ENCODE peak calls at places on chromosomes 16 and 17, in seven cellular contexts. D, B, I, T, A, L and N are unnamed samples. For H3K27me3, the result is how much of the 10 kb centered on the place peaks cover.

GRCh38 chr17:57142925-57143324 is 57.9 kb downstream of the AKAP1 start:
- DNase-seq in D (no peak), B (no peak), I (no peak), T (no peak), A (no peak), L (no peak), N (no peak)

GRCh38 chr17:49783051-49783715 is 5.3 kb upstream of the KAT7 start:
- DNase-seq in D (no peak), B (no peak), I (no peak), T (no peak), A (no peak), L (no peak), N (peak)

GRCh38 chr17:21268596-21269188 is 15.5 kb upstream of the NATD1 start:
- DNase-seq in D (no peak), B (no peak), I (no peak), T (no peak), A (no peak), L (no peak), N (no peak)

GRCh38 chr16:17853958-17854357 is 383.2 kb upstream of the XYLT1 start:
- DNase-seq in D (no peak), B (no peak), I (no peak), T (no peak), A (no peak), L (no peak), N (no peak)

GRCh38 chr17:42667088-42667951 is 8.2 kb downstream of the TUBG2 start:
- DNase-seq in D (peak), B (peak), I (no peak), T (peak), A (no peak), L (peak), N (no peak)

GRCh38 chr17:45436625-45437460 is 4.2 kb upstream of the ARHGAP27 start:
- DNase-seq in D (no peak), B (peak), I (no peak), T (no peak), A (no peak), L (no peak), N (peak)

GRCh38 chr16:19505600-19506303 is 16.1 kb downstream of the GDE1 start:
- DNase-seq in D (no peak), B (no peak), I (no peak), T (no peak), A (no peak), L (no peak), N (no peak)

GRCh38 chr16:16109453-16110110 is 113.7 kb downstream of the ABCC6 start:
- DNase-seq in D (no peak), B (no peak), I (no peak), T (no peak), A (no peak), L (no peak), N (no peak)

GRCh38 chr17:15384142-15384803 is 42.9 kb upstream of the TEKT3 start:
- DNase-seq in D (no peak), B (no peak), I (peak), T (peak), A (no peak), L (no peak), N (peak)

GRCh38 chr17:19003966-19004600 is 481 bp downstream of the FAM83G start:
- DNase-seq in D (peak), B (peak), I (peak), T (peak), A (peak), L (peak), N (no peak)

GRCh38 chr17:62892870-62893338 is 73.1 kb upstream of the TANC2 start:
- DNase-seq in D (peak), B (no peak), I (no peak), T (peak), A (no peak), L (peak), N (peak)

GRCh38 chr17:82332669-82333278 is 792 bp downstream of the SECTM1 start:
- DNase-seq in D (peak), B (peak), I (peak), T (peak), A (peak), L (peak), N (peak)

GRCh38 chr16:69187891-69188451 is 1.0 kb downstream of the SNTB2 start:
- DNase-seq in D (peak), B (no peak), I (no peak), T (peak), A (peak), L (peak), N (peak)

GRCh38 chr17:31571124-31571892 is 179.8 kb downstream of the RAB11FIP4 start:
- DNase-seq in D (peak), B (no peak), I (peak), T (peak), A (no peak), L (peak), N (peak)

GRCh38 chr17:75783069-75783783 is 1.4 kb upstream of the UNK start:
- DNase-seq in D (no peak), B (peak), I (no peak), T (no peak), A (peak), L (no peak), N (no peak)

GRCh38 chr16:50268352-50268751 is 2.0 kb downstream of the ADCY7 start:
- DNase-seq in D (no peak), B (no peak), I (no peak), T (no peak), A (no peak), L (no peak), N (peak)

GRCh38 chr17:79085921-79086551 is 11.4 kb downstream of the ENGASE start:
- DNase-seq in D (no peak), B (no peak), I (no peak), T (no peak), A (no peak), L (no peak), N (no peak)

GRCh38 chr16:56632160-56632847 is at the start of gene MT1M:
- DNase-seq in D (peak), B (peak), I (no peak), T (peak), A (no peak), L (peak), N (peak)

GRCh38 chr17:39099686-39100293 is 51.6 kb downstream of the PLXDC1 start:
- DNase-seq in D (no peak), B (no peak), I (peak), T (peak), A (no peak), L (no peak), N (peak)

GRCh38 chr17:57940217-57940616 is 15.0 kb downstream of the CUEDC1 start:
- DNase-seq in D (no peak), B (no peak), I (no peak), T (no peak), A (no peak), L (no peak), N (no peak)

GRCh38 chr17:57502696-57503307 is 242.3 kb downstream of the CCDC182 start:
- DNase-seq in D (no peak), B (peak), I (no peak), T (no peak), A (no peak), L (no peak), N (no peak)

GRCh38 chr17:20089795-20090547 is 80.8 kb downstream of the SPECC1 start:
- DNase-seq in D (no peak), B (no peak), I (no peak), T (no peak), A (no peak), L (no peak), N (no peak)

GRCh38 chr17:40018211-40019121 is 3.2 kb downstream of the CSF3 start:
- DNase-seq in D (no peak), B (peak), I (peak), T (no peak), A (no peak), L (peak), N (peak)

GRCh38 chr16:64641343-64641742 is 480.5 kb downstream of the CDH11 start:
- DNase-seq in D (no peak), B (no peak), I (no peak), T (no peak), A (no peak), L (no peak), N (no peak)

GRCh38 chr16:78522327-78522726 is 422.9 kb downstream of the WWOX start:
- DNase-seq in D (no peak), B (no peak), I (no peak), T (no peak), A (no peak), L (no peak), N (no peak)

GRCh38 chr17:82930043-82930923 is 90.5 kb upstream of the ZNF750 start:
- DNase-seq in D (no peak), B (no peak), I (peak), T (peak), A (no peak), L (peak), N (peak)

GRCh38 chr16:89324056-89325010 is 106.8 kb downstream of the ZNF778 start:
- DNase-seq in D (no peak), B (no peak), I (no peak), T (no peak), A (no peak), L (peak), N (peak)

GRCh38 chr16:71460246-71460645 is 1.8 kb downstream of the ZNF23 start:
- DNase-seq in D (no peak), B (no peak), I (no peak), T (no peak), A (no peak), L (no peak), N (no peak)

GRCh38 chr16:46808997-46809396 is 22.0 kb downstream of the C16orf87 start:
- DNase-seq in D (no peak), B (no peak), I (no peak), T (no peak), A (no peak), L (no peak), N (no peak)

GRCh38 chr17:81541123-81541522 is 11.0 kb downstream of the FAAP100 start:
- DNase-seq in D (no peak), B (no peak), I (no peak), T (no peak), A (no peak), L (no peak), N (no peak)

GRCh38 chr16:82776466-82777146 is 149.8 kb downstream of the CDH13 start:
- DNase-seq in D (no peak), B (no peak), I (no peak), T (no peak), A (no peak), L (no peak), N (no peak)

GRCh38 chr16:27020031-27020430 is 46.7 kb upstream of the C16orf82 start:
- DNase-seq in D (no peak), B (no peak), I (no peak), T (no peak), A (no peak), L (no peak), N (no peak)

GRCh38 chr16:48335961-48336360 is 49.3 kb downstream of the SIAH1 start:
- DNase-seq in D (no peak), B (no peak), I (no peak), T (no peak), A (no peak), L (no peak), N (no peak)

GRCh38 chr17:5286846-5287245 is 4.8 kb downstream of the RABEP1 start:
- DNase-seq in D (no peak), B (no peak), I (no peak), T (no peak), A (no peak), L (no peak), N (no peak)

DNA sequence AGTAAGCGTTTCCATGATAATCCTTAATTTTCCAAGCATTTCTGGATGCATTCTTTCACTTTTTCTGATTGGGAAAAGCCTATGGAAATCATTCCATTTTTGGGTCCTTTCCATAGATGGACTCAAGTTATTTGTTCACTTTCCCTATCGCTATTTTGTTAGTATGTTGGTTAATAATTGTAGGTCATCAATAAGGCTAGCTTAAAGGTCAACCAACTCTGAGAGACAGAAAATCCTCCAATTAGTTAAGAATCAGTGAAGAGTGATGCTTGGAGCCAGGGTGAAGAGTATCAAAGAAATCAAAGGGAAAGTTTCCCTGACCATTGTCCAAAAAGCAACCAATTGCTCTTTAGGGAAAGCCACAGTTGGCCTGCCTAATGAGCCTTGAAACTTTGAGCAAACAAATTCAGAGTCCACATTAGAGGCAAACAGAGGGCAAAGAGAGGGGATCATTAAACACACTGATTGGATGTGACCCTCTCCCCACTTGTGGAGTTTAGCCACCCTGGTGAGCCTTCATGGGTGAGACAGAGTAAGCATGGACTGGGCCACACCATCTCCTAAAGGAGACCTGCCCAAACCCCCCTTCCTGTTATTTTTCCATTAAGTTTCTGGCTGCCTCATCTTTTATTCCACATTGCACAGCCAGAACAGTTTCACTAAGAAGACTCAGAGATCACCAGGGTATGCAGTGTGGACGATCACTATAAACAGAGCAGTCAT is 133.4 kb upstream of the DYNLRB2 start:
- DNase-seq in D (no peak), B (no peak), I (no peak), T (no peak), A (no peak), L (no peak), N (no peak)
- H3K27me3 ChIP-seq in D (under half), B (under half), I (under half), T (under half), A (under half), L (under half), N (under half)

GRCh38 chr16:21235199-21235585 is 1.7 kb downstream of the ANKS4B start:
- DNase-seq in D (no peak), B (no peak), I (no peak), T (no peak), A (peak), L (no peak), N (no peak)

GRCh38 chr16:21236831-21237230 is 3.3 kb downstream of the ANKS4B start:
- DNase-seq in D (no peak), B (no peak), I (no peak), T (no peak), A (no peak), L (no peak), N (no peak)

GRCh38 chr16:21228473-21228872 is 5.0 kb upstream of the ANKS4B start:
- DNase-seq in D (no peak), B (no peak), I (no peak), T (no peak), A (no peak), L (no peak), N (no peak)

GRCh38 chr16:21233045-21233520 is 416 bp upstream of the ANKS4B start:
- DNase-seq in D (no peak), B (no peak), I (no peak), T (no peak), A (no peak), L (no peak), N (no peak)

GRCh38 chr16:21233521-21234150 is at the start of gene ANKS4B:
- DNase-seq in D (peak), B (no peak), I (no peak), T (peak), A (no peak), L (no peak), N (no peak)
- TF ChIP-seq EP300 in D (no peak), B (no peak), I (no peak), T (no peak), A (no peak), L (no peak), N (no peak)

GRCh38 chr17:77926967-77927366 is 31.5 kb upstream of the TNRC6C start:
- DNase-seq in D (no peak), B (no peak), I (no peak), T (no peak), A (no peak), L (no peak), N (peak)
- H3K27me3 ChIP-seq in D (under half), B (under half), I (under half), T (under half), A (under half), L (under half), N (under half)

GRCh38 chr16:65655802-65656201 is 533.9 kb upstream of the CDH11 start:
- DNase-seq in D (no peak), B (no peak), I (no peak), T (no peak), A (no peak), L (no peak), N (no peak)

GRCh38 chr16:65657556-65657955 is 535.7 kb upstream of the CDH11 start:
- DNase-seq in D (no peak), B (no peak), I (no peak), T (no peak), A (no peak), L (no peak), N (no peak)

GRCh38 chr16:65658339-65659275 is 536.7 kb upstream of the CDH11 start:
- DNase-seq in D (no peak), B (peak), I (no peak), T (no peak), A (no peak), L (no peak), N (no peak)

GRCh38 chr16:65660390-65660789 is 538.5 kb upstream of the CDH11 start:
- DNase-seq in D (no peak), B (no peak), I (no peak), T (no peak), A (no peak), L (no peak), N (no peak)

GRCh38 chr16:65657051-65657450 is 535.2 kb upstream of the CDH11 start:
- DNase-seq in D (no peak), B (peak), I (no peak), T (no peak), A (no peak), L (no peak), N (no peak)
- TF ChIP-seq EP300 in D (no peak), B (peak), I (no peak), T (no peak), A (no peak), L (no peak), N (no peak)

GRCh38 chr17:9009737-9010136 is 11.6 kb upstream of the NTN1 start:
- DNase-seq in D (no peak), B (no peak), I (no peak), T (no peak), A (no peak), L (no peak), N (no peak)
- H3K27me3 ChIP-seq in D (under half), B (under half), I (under half), T (under half), A (under half), L (under half), N (under half)

DNA sequence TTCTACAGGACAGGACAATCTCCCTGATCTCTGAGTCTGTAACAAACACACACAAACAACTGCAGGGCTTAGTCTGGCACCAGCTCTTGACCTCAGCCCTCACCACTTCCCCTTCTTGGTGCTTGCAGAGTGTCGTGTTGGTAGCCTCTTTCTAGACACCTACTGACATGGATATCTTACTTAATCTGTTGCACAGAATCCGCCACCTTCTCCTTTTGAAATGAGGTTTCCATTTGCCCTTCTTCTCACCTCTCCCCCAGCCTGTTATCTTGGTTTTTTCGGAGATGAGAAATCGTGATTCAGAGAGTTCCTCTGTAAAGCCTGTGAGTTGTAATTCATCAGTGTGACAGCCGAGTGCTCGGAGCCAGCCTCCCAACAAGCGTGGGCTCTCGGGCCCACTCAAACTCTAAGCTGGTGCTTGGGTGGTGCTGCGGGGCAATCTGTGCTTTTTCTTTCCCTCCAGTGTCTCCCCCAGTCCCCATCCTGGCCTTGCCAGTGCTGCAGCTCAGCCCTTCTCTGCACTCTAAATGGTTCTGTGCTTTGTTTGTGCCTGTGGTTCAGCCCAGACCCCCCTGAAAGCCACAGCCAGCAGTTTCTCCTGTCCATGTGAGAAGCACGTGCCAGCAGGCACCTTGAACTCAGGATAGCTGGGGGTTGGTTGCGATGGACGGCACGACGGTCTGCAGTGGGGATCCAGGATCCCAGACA is 28.1 kb downstream of the KIAA0513 start:
- DNase-seq in D (peak), B (peak), I (no peak), T (peak), A (peak), L (peak), N (no peak)
- TF ChIP-seq EP300 in D (no peak), B (no peak), I (no peak), T (no peak), A (peak), L (peak), N (no peak)

GRCh38 chr17:74369665-74370490 is 2.6 kb downstream of the GPR142 start:
- DNase-seq in D (no peak), B (no peak), I (no peak), T (no peak), A (no peak), L (no peak), N (no peak)

GRCh38 chr17:74368341-74369152 is 1.2 kb downstream of the GPR142 start:
- DNase-seq in D (peak), B (peak), I (peak), T (peak), A (peak), L (peak), N (peak)

GRCh38 chr17:74371653-74372147 is 4.4 kb downstream of the GPR142 start:
- DNase-seq in D (no peak), B (no peak), I (no peak), T (no peak), A (no peak), L (no peak), N (no peak)

GRCh38 chr17:74367206-74367605 is at the start of gene GPR142:
- DNase-seq in D (no peak), B (no peak), I (no peak), T (no peak), A (no peak), L (no peak), N (no peak)

DNA sequence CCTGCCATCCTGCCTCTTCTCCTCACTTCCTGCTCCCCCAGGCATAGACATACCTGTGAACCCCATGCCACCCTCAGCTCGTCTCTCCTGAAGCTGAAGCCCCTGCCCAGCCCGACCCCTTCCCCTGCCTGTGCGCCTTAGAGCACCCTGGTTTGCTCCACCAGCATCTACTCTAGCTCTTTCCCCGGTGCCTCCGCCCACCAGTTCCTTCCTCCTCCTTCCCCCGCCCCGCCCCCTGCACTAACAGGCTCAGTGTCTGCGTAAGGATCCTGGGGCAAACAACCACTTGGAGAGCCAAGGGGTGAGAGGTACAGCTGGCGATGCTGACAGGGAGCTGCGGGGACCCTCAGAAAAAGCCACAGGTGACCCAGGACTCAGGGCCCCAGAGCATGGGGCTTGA is 1.9 kb downstream of the GPR142 start:
- DNase-seq in D (peak), B (no peak), I (no peak), T (peak), A (peak), L (peak), N (no peak)
- H3K27me3 ChIP-seq in D (under half), B (under half), I (under half), T (under half), A (under half), L (under half), N (under half)